ENCODE peak calls at places on chromosome 6, in nine cellular contexts. One of them, this sample, is unnamed.

GRCh38 chr6:42550277-42550676 is 13.6 kb upstream of the UBR2 start:
- DNase-seq in pancreas: no peak
- DNase-seq in tibial artery: no peak
- DNase-seq in left ventricle myocardium inferior: no peak
- DNase-seq in prostate gland: no peak
- DNase-seq in spleen: no peak
- DNase-seq in heart right ventricle: no peak
- DNase-seq in uterus: no peak
- DNase-seq in heart left ventricle: no peak
- DNase-seq in this sample: no peak

GRCh38 chr6:127302728-127303675 is 36.3 kb downstream of the RNF146 start:
- DNase-seq in prostate gland: peak; percentile 31
- DNase-seq in heart left ventricle: no peak
- DNase-seq in spleen: no peak
- DNase-seq in pancreas: peak; percentile 41
- DNase-seq in uterus: peak; percentile 18
- DNase-seq in left ventricle myocardium inferior: no peak
- DNase-seq in tibial artery: peak; percentile 48
- DNase-seq in heart right ventricle: peak; percentile 14
- DNase-seq in this sample: no peak

GRCh38 chr6:75419980-75420379 is 73.6 kb downstream of the FILIP1 start:
- DNase-seq in left ventricle myocardium inferior: no peak
- DNase-seq in prostate gland: no peak
- DNase-seq in spleen: no peak
- DNase-seq in pancreas: no peak
- DNase-seq in heart right ventricle: no peak
- DNase-seq in tibial artery: no peak
- DNase-seq in heart left ventricle: no peak
- DNase-seq in uterus: no peak
- DNase-seq in this sample: no peak

GRCh38 chr6:163201855-163202254 is 212.7 kb upstream of the QKI start:
- DNase-seq in prostate gland: no peak
- DNase-seq in uterus: no peak
- DNase-seq in spleen: no peak
- DNase-seq in heart left ventricle: no peak
- DNase-seq in tibial artery: no peak
- DNase-seq in heart right ventricle: no peak
- DNase-seq in left ventricle myocardium inferior: no peak
- DNase-seq in pancreas: no peak
- DNase-seq in this sample: no peak

GRCh38 chr6:89689732-89690131 is 51.2 kb upstream of the LYRM2 start:
- DNase-seq in pancreas: no peak
- DNase-seq in left ventricle myocardium inferior: no peak
- DNase-seq in heart right ventricle: peak; percentile 16
- DNase-seq in prostate gland: no peak
- DNase-seq in heart left ventricle: no peak
- DNase-seq in spleen: no peak
- DNase-seq in tibial artery: no peak
- DNase-seq in uterus: no peak
- DNase-seq in this sample: no peak

GRCh38 chr6:166786704-166787293 is 159.7 kb upstream of the RPS6KA2 start:
- DNase-seq in left ventricle myocardium inferior: no peak
- DNase-seq in heart right ventricle: peak; percentile 42
- DNase-seq in heart left ventricle: no peak
- DNase-seq in prostate gland: peak; percentile 51
- DNase-seq in tibial artery: no peak
- DNase-seq in spleen: no peak
- DNase-seq in pancreas: no peak
- DNase-seq in uterus: no peak
- DNase-seq in this sample: peak; percentile 65

GRCh38 chr6:149934249-149935156 is 7.3 kb upstream of the ULBP2 start:
- DNase-seq in pancreas: peak; percentile 72
- DNase-seq in tibial artery: peak; percentile 69
- DNase-seq in spleen: no peak
- DNase-seq in prostate gland: peak; percentile 69
- DNase-seq in uterus: peak; percentile 47
- DNase-seq in heart left ventricle: no peak
- DNase-seq in left ventricle myocardium inferior: no peak
- DNase-seq in heart right ventricle: peak; percentile 55
- DNase-seq in this sample: peak; percentile 69

GRCh38 chr6:24394777-24395437 is 7.8 kb upstream of the MRS2 start:
- DNase-seq in spleen: no peak
- DNase-seq in pancreas: no peak
- DNase-seq in tibial artery: no peak
- DNase-seq in heart left ventricle: no peak
- DNase-seq in left ventricle myocardium inferior: no peak
- DNase-seq in uterus: no peak
- DNase-seq in heart right ventricle: no peak
- DNase-seq in prostate gland: no peak
- DNase-seq in this sample: no peak

GRCh38 chr6:52760105-52760765 is 3.0 kb downstream of the GSTA2 start:
- DNase-seq in tibial artery: no peak
- DNase-seq in heart left ventricle: no peak
- DNase-seq in pancreas: no peak
- DNase-seq in left ventricle myocardium inferior: no peak
- DNase-seq in spleen: no peak
- DNase-seq in prostate gland: no peak
- DNase-seq in uterus: no peak
- DNase-seq in heart right ventricle: no peak
- DNase-seq in this sample: no peak

GRCh38 chr6:119647309-119647708 is 297.7 kb upstream of the MAN1A1 start:
- DNase-seq in pancreas: no peak
- DNase-seq in tibial artery: no peak
- DNase-seq in uterus: no peak
- DNase-seq in heart right ventricle: no peak
- DNase-seq in spleen: no peak
- DNase-seq in heart left ventricle: no peak
- DNase-seq in left ventricle myocardium inferior: no peak
- DNase-seq in prostate gland: no peak
- DNase-seq in this sample: no peak

GRCh38 chr6:10417681-10418104 is 2.8 kb upstream of the TFAP2A start:
- DNase-seq in uterus: no peak
- DNase-seq in spleen: no peak
- DNase-seq in heart right ventricle: no peak
- DNase-seq in heart left ventricle: no peak
- DNase-seq in left ventricle myocardium inferior: no peak
- DNase-seq in tibial artery: no peak
- DNase-seq in prostate gland: no peak
- DNase-seq in pancreas: no peak
- DNase-seq in this sample: no peak

GRCh38 chr6:2038096-2038495 is 207.3 kb downstream of the GMDS start:
- DNase-seq in tibial artery: no peak
- DNase-seq in left ventricle myocardium inferior: no peak
- DNase-seq in heart left ventricle: no peak
- DNase-seq in heart right ventricle: no peak
- DNase-seq in pancreas: no peak
- DNase-seq in spleen: no peak
- DNase-seq in prostate gland: no peak
- DNase-seq in uterus: no peak
- DNase-seq in this sample: no peak

GRCh38 chr6:142907017-142907470 is 37.9 kb downstream of the HIVEP2 start:
- DNase-seq in prostate gland: no peak
- DNase-seq in pancreas: no peak
- DNase-seq in heart right ventricle: no peak
- DNase-seq in uterus: no peak
- DNase-seq in heart left ventricle: no peak
- DNase-seq in spleen: no peak
- DNase-seq in left ventricle myocardium inferior: no peak
- DNase-seq in tibial artery: no peak
- DNase-seq in this sample: no peak

GRCh38 chr6:1103945-1104623 is 207.8 kb upstream of the FOXQ1 start:
- DNase-seq in uterus: no peak
- DNase-seq in left ventricle myocardium inferior: no peak
- DNase-seq in spleen: no peak
- DNase-seq in prostate gland: peak; percentile 34
- DNase-seq in heart left ventricle: no peak
- DNase-seq in heart right ventricle: no peak
- DNase-seq in tibial artery: no peak
- DNase-seq in pancreas: no peak
- DNase-seq in this sample: no peak

GRCh38 chr6:121522265-121522664 is 86.8 kb downstream of the GJA1 start:
- DNase-seq in pancreas: no peak
- DNase-seq in uterus: no peak
- DNase-seq in spleen: no peak
- DNase-seq in tibial artery: peak; percentile 45
- DNase-seq in heart left ventricle: no peak
- DNase-seq in left ventricle myocardium inferior: no peak
- DNase-seq in heart right ventricle: peak; percentile 6
- DNase-seq in prostate gland: peak; percentile 28
- DNase-seq in this sample: no peak

GRCh38 chr6:43076928-43077809 is 1.1 kb downstream of the PTK7 start:
- DNase-seq in pancreas: peak; percentile 48
- DNase-seq in uterus: peak; percentile 47
- DNase-seq in spleen: no peak
- DNase-seq in heart left ventricle: no peak
- DNase-seq in heart right ventricle: no peak
- DNase-seq in tibial artery: no peak
- DNase-seq in prostate gland: no peak
- DNase-seq in left ventricle myocardium inferior: no peak
- DNase-seq in this sample: no peak

GRCh38 chr6:33419580-33420492 is at the start of gene SYNGAP1:
- DNase-seq in uterus: peak; percentile 87
- DNase-seq in pancreas: no peak
- DNase-seq in prostate gland: no peak
- DNase-seq in heart left ventricle: no peak
- DNase-seq in tibial artery: peak; percentile 77
- DNase-seq in heart right ventricle: peak; percentile 68
- DNase-seq in spleen: peak; percentile 81
- DNase-seq in left ventricle myocardium inferior: peak; percentile 74
- DNase-seq in this sample: no peak

GRCh38 chr6:33416386-33417126 is 1.4 kb downstream of the CUTA start:
- DNase-seq in uterus: no peak
- DNase-seq in pancreas: no peak
- DNase-seq in heart left ventricle: no peak
- DNase-seq in heart right ventricle: no peak
- DNase-seq in left ventricle myocardium inferior: no peak
- DNase-seq in prostate gland: no peak
- DNase-seq in spleen: peak; percentile 54
- DNase-seq in tibial artery: no peak
- DNase-seq in this sample: no peak

GRCh38 chr6:33417127-33417902 is 592 bp downstream of the CUTA start:
- DNase-seq in heart right ventricle: no peak
- DNase-seq in tibial artery: no peak
- DNase-seq in uterus: no peak
- DNase-seq in heart left ventricle: peak; percentile 59
- DNase-seq in prostate gland: peak; percentile 14
- DNase-seq in spleen: peak; percentile 87
- DNase-seq in left ventricle myocardium inferior: no peak
- DNase-seq in pancreas: peak; percentile 47
- DNase-seq in this sample: no peak

GRCh38 chr6:33418690-33419291 is 884 bp upstream of the CUTA start:
- DNase-seq in pancreas: no peak
- DNase-seq in prostate gland: no peak
- DNase-seq in heart right ventricle: no peak
- DNase-seq in left ventricle myocardium inferior: no peak
- DNase-seq in spleen: peak; percentile 69
- DNase-seq in uterus: peak; percentile 58
- DNase-seq in tibial artery: no peak
- DNase-seq in heart left ventricle: peak; percentile 32
- DNase-seq in this sample: no peak

GRCh38 chr6:33417903-33418689 is at the start of gene CUTA:
- DNase-seq in left ventricle myocardium inferior: peak; percentile 99
- DNase-seq in uterus: peak; percentile 99
- DNase-seq in spleen: peak; percentile 100
- DNase-seq in heart left ventricle: peak; percentile 100
- DNase-seq in pancreas: peak; percentile 99
- DNase-seq in heart right ventricle: peak; percentile 99
- DNase-seq in prostate gland: peak; percentile 100
- DNase-seq in tibial artery: peak; percentile 99
- DNase-seq in this sample: peak; percentile 99
- TF ChIP-seq CTCF in left ventricle myocardium inferior: peak; percentile 51
- TF ChIP-seq CTCF in uterus: peak; percentile 62
- TF ChIP-seq CTCF in spleen: peak; percentile 35
- TF ChIP-seq CTCF in heart left ventricle: peak; percentile 53
- TF ChIP-seq CTCF in pancreas: no peak
- TF ChIP-seq CTCF in heart right ventricle: peak; percentile 64
- TF ChIP-seq CTCF in prostate gland: peak; percentile 59
- TF ChIP-seq CTCF in tibial artery: no peak
- TF ChIP-seq CTCF in this sample: peak; percentile 59

GRCh38 chr6:15401120-15401519 is 155.3 kb downstream of the JARID2 start:
- DNase-seq in left ventricle myocardium inferior: no peak
- DNase-seq in heart right ventricle: no peak
- DNase-seq in spleen: no peak
- DNase-seq in pancreas: no peak
- DNase-seq in prostate gland: no peak
- DNase-seq in tibial artery: no peak
- DNase-seq in uterus: no peak
- DNase-seq in heart left ventricle: no peak
- DNase-seq in this sample: no peak
- H3K4me3 ChIP-seq in left ventricle myocardium inferior: peak overlapping the region; percentile 60
- H3K4me3 ChIP-seq in heart right ventricle: peak overlapping the region; percentile 53
- H3K4me3 ChIP-seq in spleen: peak overlapping the region; percentile 17
- H3K4me3 ChIP-seq in pancreas: no peak overlapping the region
- H3K4me3 ChIP-seq in prostate gland: no peak overlapping the region
- H3K4me3 ChIP-seq in tibial artery: no peak overlapping the region
- H3K4me3 ChIP-seq in uterus: no peak overlapping the region
- H3K4me3 ChIP-seq in heart left ventricle: peak overlapping the region; percentile 52
- H3K4me3 ChIP-seq in this sample: no peak overlapping the region

DNA sequence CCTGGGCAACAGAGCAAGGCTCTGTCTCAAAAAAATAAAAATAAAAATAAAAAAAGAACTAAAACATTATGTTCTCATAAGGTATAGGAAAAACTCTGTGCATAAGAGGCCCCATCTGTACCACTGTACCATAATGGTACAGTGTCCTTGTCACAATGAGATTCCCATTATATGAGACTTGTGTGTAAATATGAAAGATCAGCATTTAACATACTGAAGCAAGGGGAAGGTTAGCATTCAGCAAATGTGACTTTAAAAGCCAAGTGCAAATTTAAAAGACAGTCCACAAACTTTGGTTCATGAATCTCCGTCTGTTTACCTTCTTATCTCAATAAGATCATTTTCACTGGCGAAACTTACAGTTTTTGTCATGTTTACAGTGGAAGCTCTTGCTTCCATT is 16.2 kb downstream of the DSP start:
- DNase-seq in heart right ventricle: no peak
- DNase-seq in left ventricle myocardium inferior: no peak
- DNase-seq in heart left ventricle: no peak
- DNase-seq in spleen: no peak
- DNase-seq in prostate gland: no peak
- DNase-seq in uterus: no peak
- DNase-seq in pancreas: no peak
- DNase-seq in tibial artery: no peak
- DNase-seq in this sample: no peak
- H3K27me3 ChIP-seq in heart right ventricle: peaks cover 11% of the 10 kb centered on the region
- H3K27me3 ChIP-seq in left ventricle myocardium inferior: peaks cover 12% of the 10 kb centered on the region
- H3K27me3 ChIP-seq in heart left ventricle: peaks cover 10% of the 10 kb centered on the region
- H3K27me3 ChIP-seq in spleen: no peaks in the 10 kb centered on the region
- H3K27me3 ChIP-seq in prostate gland: no peaks in the 10 kb centered on the region
- H3K27me3 ChIP-seq in uterus: peaks cover 4% of the 10 kb centered on the region
- H3K27me3 ChIP-seq in pancreas: no peaks in the 10 kb centered on the region
- H3K27me3 ChIP-seq in tibial artery: no peaks in the 10 kb centered on the region
- H3K27me3 ChIP-seq in this sample: no peaks in the 10 kb centered on the region

DNA sequence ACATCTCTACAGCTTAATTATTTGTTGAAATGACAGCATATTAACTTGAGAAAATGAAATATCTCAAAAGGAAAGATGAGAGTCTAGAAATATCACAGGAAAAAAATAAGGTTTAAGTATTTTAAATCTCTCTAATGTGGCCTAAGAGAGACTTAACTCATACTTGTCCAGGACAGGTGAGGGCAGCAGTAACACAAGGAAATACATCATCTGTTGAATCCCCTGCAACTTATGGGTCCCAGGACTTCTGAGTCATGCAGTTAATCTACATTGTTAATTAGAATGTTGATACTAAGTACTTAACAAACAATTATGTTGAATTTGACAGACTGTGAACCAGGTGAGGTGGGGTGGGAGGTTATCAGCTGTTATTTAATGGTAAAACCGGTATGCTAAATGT is 87.8 kb downstream of the CEP57L1 start:
- DNase-seq in left ventricle myocardium inferior: no peak
- DNase-seq in heart right ventricle: no peak
- DNase-seq in spleen: no peak
- DNase-seq in prostate gland: no peak
- DNase-seq in tibial artery: no peak
- DNase-seq in uterus: no peak
- DNase-seq in pancreas: no peak
- DNase-seq in heart left ventricle: no peak
- DNase-seq in this sample: no peak
- TF ChIP-seq CTCF in left ventricle myocardium inferior: no peak
- TF ChIP-seq CTCF in heart right ventricle: no peak
- TF ChIP-seq CTCF in spleen: no peak
- TF ChIP-seq CTCF in prostate gland: no peak
- TF ChIP-seq CTCF in tibial artery: no peak
- TF ChIP-seq CTCF in uterus: no peak
- TF ChIP-seq CTCF in pancreas: no peak
- TF ChIP-seq CTCF in heart left ventricle: no peak
- TF ChIP-seq CTCF in this sample: no peak

This sample was measured in Caco-2.